ENCODE peak calls at places on chromosomes 6 and 20, in five cellular contexts. F, H, W, G and E are unnamed samples.

GRCh38 chr20:58651548-58651822 is 402 bp downstream of the STX16 start:
- DNase-seq in F (no peak), H (no peak), W (no peak), G (no peak), E (no peak)

GRCh38 chr20:31440012-31440659 is at the start of gene DEFB123:
- DNase-seq in F (no peak), H (no peak), W (no peak), G (no peak), E (no peak)

GRCh38 chr6:52511572-52512151 is 65.2 kb downstream of the TRAM2 start:
- DNase-seq in F (no peak), H (no peak), W (no peak), G (no peak), E (no peak)

GRCh38 chr20:25706793-25707192 is 10.1 kb upstream of the ZNF337 start:
- DNase-seq in F (no peak), H (no peak), W (no peak), G (no peak), E (peak; percentile 44)

GRCh38 chr20:15965165-15965564 is 608.1 kb downstream of the KIF16B start:
- DNase-seq in F (no peak), H (no peak), W (no peak), G (no peak), E (no peak)

GRCh38 chr20:24682496-24683090 is 213.2 kb downstream of the SYNDIG1 start:
- DNase-seq in F (no peak), H (peak; percentile 12), W (no peak), G (no peak), E (no peak)

GRCh38 chr6:151961809-151962208 is 154.3 kb downstream of the ESR1 start:
- DNase-seq in F (no peak), H (no peak), W (no peak), G (no peak), E (no peak)

GRCh38 chr6:141107562-141108160 is 1025.1 kb upstream of the GJE1 start:
- DNase-seq in F (no peak), H (no peak), W (no peak), G (no peak), E (no peak)

GRCh38 chr20:17504326-17504897 is 26.8 kb downstream of the BFSP1 start:
- DNase-seq in F (no peak), H (no peak), W (no peak), G (no peak), E (no peak)

GRCh38 chr20:15831201-15831600 is 742.0 kb downstream of the KIF16B start:
- DNase-seq in F (no peak), H (no peak), W (no peak), G (no peak), E (no peak)

GRCh38 chr6:21781075-21781474 is 187.5 kb downstream of the SOX4 start:
- DNase-seq in F (no peak), H (no peak), W (no peak), G (no peak), E (no peak)

GRCh38 chr20:63059684-63060056 is 52.9 kb upstream of the BHLHE23 start:
- DNase-seq in F (peak; percentile 33), H (peak; percentile 12), W (peak; percentile 36), G (no peak), E (no peak)

GRCh38 chr6:97059473-97059872 is 134.9 kb downstream of the KLHL32 start:
- DNase-seq in F (no peak), H (no peak), W (no peak), G (no peak), E (no peak)

GRCh38 chr6:1623769-1624070 is 14.0 kb downstream of the FOXC1 start:
- DNase-seq in F (no peak), H (no peak), W (no peak), G (no peak), E (no peak)

GRCh38 chr6:2510341-2510740 is 240.4 kb downstream of the MYLK4 start:
- DNase-seq in F (no peak), H (no peak), W (no peak), G (no peak), E (no peak)

GRCh38 chr20:53737404-53738038 is 143.9 kb upstream of the ZNF217 start:
- DNase-seq in F (no peak), H (no peak), W (no peak), G (no peak), E (no peak)
- H3K27ac ChIP-seq in F (peak overlapping the region; percentile 64), H (no peak overlapping the region), W (peak overlapping the region; percentile 68), G (peak overlapping the region; percentile 34), E (no peak overlapping the region)

GRCh38 chr20:49982072-49982345 is 771 bp upstream of the SNAI1 start:
- DNase-seq in F (no peak), H (no peak), W (no peak), G (no peak), E (no peak)

GRCh38 chr20:49979030-49979832 is 3.5 kb upstream of the SNAI1 start:
- DNase-seq in F (peak; percentile 59), H (no peak), W (peak; percentile 86), G (peak; percentile 57), E (peak; percentile 69)

GRCh38 chr20:49978685-49979029 is 4.1 kb upstream of the SNAI1 start:
- DNase-seq in F (no peak), H (no peak), W (no peak), G (no peak), E (no peak)

GRCh38 chr20:49981218-49982071 is 1.3 kb upstream of the SNAI1 start:
- DNase-seq in F (no peak), H (no peak), W (no peak), G (no peak), E (no peak)

GRCh38 chr20:49980140-49981008 is 2.4 kb upstream of the SNAI1 start:
- DNase-seq in F (no peak), H (no peak), W (no peak), G (no peak), E (no peak)
- H3K27ac ChIP-seq in F (no peak overlapping the region), H (no peak overlapping the region), W (no peak overlapping the region), G (no peak overlapping the region), E (no peak overlapping the region)

DNA sequence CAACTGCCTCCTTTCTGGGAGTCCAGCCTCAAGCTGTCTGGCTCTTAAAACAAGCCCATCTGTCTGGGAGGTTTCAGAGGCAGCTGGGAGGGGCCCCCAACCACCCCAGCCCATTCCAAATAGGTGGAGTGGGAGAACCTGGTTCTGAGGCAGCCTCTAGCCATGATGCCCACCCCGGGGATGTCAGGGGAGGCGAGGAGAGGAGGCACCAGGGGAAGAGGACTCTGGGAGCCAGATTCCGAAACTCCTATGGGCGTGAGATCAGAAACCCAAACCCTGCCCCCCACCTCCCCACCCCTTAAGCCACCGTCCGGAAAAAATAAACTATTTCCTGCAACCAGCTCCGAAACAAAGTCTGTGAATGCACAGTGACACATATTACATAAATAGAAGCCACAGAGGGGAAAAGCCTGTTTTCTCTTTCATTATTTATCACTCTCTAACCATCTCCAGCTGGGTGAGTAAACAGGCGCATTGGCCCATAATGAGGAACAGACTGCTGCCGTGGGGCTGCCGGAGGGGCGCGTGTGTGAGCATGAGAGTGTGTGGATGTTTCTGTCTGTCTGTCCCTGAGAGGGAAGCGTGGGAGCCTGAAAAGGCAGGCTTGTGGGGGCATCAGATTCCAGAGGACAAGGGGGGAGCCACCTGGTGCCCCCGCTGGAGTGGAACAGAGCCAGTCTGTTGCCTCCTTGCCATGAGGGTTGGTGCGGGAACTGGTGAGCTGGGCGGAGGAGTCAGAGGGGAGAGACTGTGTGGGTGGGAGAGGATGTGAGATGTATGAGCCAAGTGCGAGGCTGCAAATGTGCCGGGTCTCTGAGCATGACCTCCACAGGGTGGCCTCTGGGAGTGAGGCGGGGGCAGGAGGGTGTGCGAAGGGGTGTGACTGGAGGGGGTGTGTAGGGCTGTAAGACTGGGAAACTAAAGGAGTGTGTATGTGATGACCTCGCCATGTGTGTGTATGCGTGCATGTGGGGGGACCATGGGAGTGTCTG is 14.3 kb upstream of the FOXP4 start:
- DNase-seq in F (no peak), H (no peak), W (no peak), G (peak; percentile 19), E (peak; percentile 61)
- H3K27ac ChIP-seq in F (no peak overlapping the region), H (no peak overlapping the region), W (no peak overlapping the region), G (no peak overlapping the region), E (no peak overlapping the region)

GRCh38 chr6:25298508-25298834 is 19.3 kb downstream of the CARMIL1 start:
- DNase-seq in F (no peak), H (no peak), W (no peak), G (no peak), E (no peak)
- H3K27ac ChIP-seq in F (peak overlapping the region; percentile 62), H (peak overlapping the region; percentile 91), W (no peak overlapping the region), G (peak overlapping the region; percentile 51), E (no peak overlapping the region)